ENCODE peak calls at places on chromosomes 1 and 21, in nine cellular contexts. One of them, this sample, is unnamed.

GRCh38 chr1:95116666-95117206 is 419 bp upstream of the TLCD4 start:
- DNase-seq in pons: peak
- DNase-seq in choroid plexus epithelial cell: peak
- DNase-seq in MG63: peak
- DNase-seq in central memory CD4-positive, alpha-beta T cell: peak
- DNase-seq in stimulated activated CD4-positive, alpha-beta T cell treated with anti-CD3 and anti-CD28 coated beads, Interleukin-15, amount 100 ng/mL, for 1 hour: no peak
- DNase-seq in skeletal muscle cell: no peak
- DNase-seq in astrocyte of the cerebellum: no peak
- DNase-seq in hypothalamus: peak
- DNase-seq in this sample: peak

GRCh38 chr1:38915352-38915948 is 26.2 kb downstream of the RHBDL2 start:
- DNase-seq in central memory CD4-positive, alpha-beta T cell: no peak
- DNase-seq in skeletal muscle cell: no peak
- DNase-seq in pons: no peak
- DNase-seq in choroid plexus epithelial cell: peak
- DNase-seq in astrocyte of the cerebellum: no peak
- DNase-seq in MG63: no peak
- DNase-seq in hypothalamus: no peak
- DNase-seq in stimulated activated CD4-positive, alpha-beta T cell treated with anti-CD3 and anti-CD28 coated beads, Interleukin-15, amount 100 ng/mL, for 1 hour: no peak
- DNase-seq in this sample: no peak

GRCh38 chr1:155463865-155464264 is 98.7 kb downstream of the ASH1L start:
- DNase-seq in MG63: peak
- DNase-seq in pons: no peak
- DNase-seq in hypothalamus: no peak
- DNase-seq in choroid plexus epithelial cell: peak
- DNase-seq in skeletal muscle cell: peak
- DNase-seq in central memory CD4-positive, alpha-beta T cell: no peak
- DNase-seq in stimulated activated CD4-positive, alpha-beta T cell treated with anti-CD3 and anti-CD28 coated beads, Interleukin-15, amount 100 ng/mL, for 1 hour: no peak
- DNase-seq in astrocyte of the cerebellum: peak
- DNase-seq in this sample: no peak

GRCh38 chr1:158901623-158902022 is 29.7 kb upstream of the PYHIN1 start:
- DNase-seq in hypothalamus: no peak
- DNase-seq in stimulated activated CD4-positive, alpha-beta T cell treated with anti-CD3 and anti-CD28 coated beads, Interleukin-15, amount 100 ng/mL, for 1 hour: no peak
- DNase-seq in central memory CD4-positive, alpha-beta T cell: no peak
- DNase-seq in skeletal muscle cell: no peak
- DNase-seq in MG63: no peak
- DNase-seq in choroid plexus epithelial cell: no peak
- DNase-seq in astrocyte of the cerebellum: no peak
- DNase-seq in pons: no peak
- DNase-seq in this sample: no peak

GRCh38 chr21:31530918-31531705 is 128.4 kb upstream of the SOD1 start:
- DNase-seq in pons: peak
- DNase-seq in MG63: no peak
- DNase-seq in choroid plexus epithelial cell: peak
- DNase-seq in skeletal muscle cell: no peak
- DNase-seq in astrocyte of the cerebellum: peak
- DNase-seq in central memory CD4-positive, alpha-beta T cell: no peak
- DNase-seq in stimulated activated CD4-positive, alpha-beta T cell treated with anti-CD3 and anti-CD28 coated beads, Interleukin-15, amount 100 ng/mL, for 1 hour: no peak
- DNase-seq in hypothalamus: no peak
- DNase-seq in this sample: no peak

GRCh38 chr1:111199881-111200801 is at the start of gene DENND2D:
- DNase-seq in astrocyte of the cerebellum: no peak
- DNase-seq in choroid plexus epithelial cell: no peak
- DNase-seq in pons: peak
- DNase-seq in central memory CD4-positive, alpha-beta T cell: peak
- DNase-seq in hypothalamus: peak
- DNase-seq in skeletal muscle cell: no peak
- DNase-seq in stimulated activated CD4-positive, alpha-beta T cell treated with anti-CD3 and anti-CD28 coated beads, Interleukin-15, amount 100 ng/mL, for 1 hour: no peak
- DNase-seq in MG63: no peak
- DNase-seq in this sample: no peak

GRCh38 chr1:9675393-9675792 is 23.9 kb downstream of the PIK3CD start:
- DNase-seq in pons: no peak
- DNase-seq in central memory CD4-positive, alpha-beta T cell: no peak
- DNase-seq in astrocyte of the cerebellum: no peak
- DNase-seq in stimulated activated CD4-positive, alpha-beta T cell treated with anti-CD3 and anti-CD28 coated beads, Interleukin-15, amount 100 ng/mL, for 1 hour: no peak
- DNase-seq in skeletal muscle cell: no peak
- DNase-seq in hypothalamus: no peak
- DNase-seq in MG63: no peak
- DNase-seq in choroid plexus epithelial cell: no peak
- DNase-seq in this sample: no peak

GRCh38 chr1:162681127-162681435 is 48.8 kb downstream of the DDR2 start:
- DNase-seq in MG63: no peak
- DNase-seq in stimulated activated CD4-positive, alpha-beta T cell treated with anti-CD3 and anti-CD28 coated beads, Interleukin-15, amount 100 ng/mL, for 1 hour: no peak
- DNase-seq in skeletal muscle cell: no peak
- DNase-seq in pons: no peak
- DNase-seq in choroid plexus epithelial cell: no peak
- DNase-seq in hypothalamus: no peak
- DNase-seq in astrocyte of the cerebellum: no peak
- DNase-seq in central memory CD4-positive, alpha-beta T cell: no peak
- DNase-seq in this sample: no peak

GRCh38 chr1:8122160-8122476 is 96.0 kb upstream of the ERRFI1 start:
- DNase-seq in pons: no peak
- DNase-seq in stimulated activated CD4-positive, alpha-beta T cell treated with anti-CD3 and anti-CD28 coated beads, Interleukin-15, amount 100 ng/mL, for 1 hour: no peak
- DNase-seq in central memory CD4-positive, alpha-beta T cell: no peak
- DNase-seq in choroid plexus epithelial cell: peak
- DNase-seq in hypothalamus: no peak
- DNase-seq in astrocyte of the cerebellum: no peak
- DNase-seq in MG63: no peak
- DNase-seq in skeletal muscle cell: no peak
- DNase-seq in this sample: no peak

GRCh38 chr1:29758764-29759499 is 522.6 kb downstream of the PTPRU start:
- DNase-seq in central memory CD4-positive, alpha-beta T cell: no peak
- DNase-seq in skeletal muscle cell: no peak
- DNase-seq in choroid plexus epithelial cell: no peak
- DNase-seq in pons: no peak
- DNase-seq in MG63: no peak
- DNase-seq in astrocyte of the cerebellum: no peak
- DNase-seq in stimulated activated CD4-positive, alpha-beta T cell treated with anti-CD3 and anti-CD28 coated beads, Interleukin-15, amount 100 ng/mL, for 1 hour: no peak
- DNase-seq in hypothalamus: no peak
- DNase-seq in this sample: no peak

GRCh38 chr1:225465793-225466517 is 38.1 kb upstream of the LBR start:
- DNase-seq in skeletal muscle cell: no peak
- DNase-seq in central memory CD4-positive, alpha-beta T cell: no peak
- DNase-seq in pons: no peak
- DNase-seq in stimulated activated CD4-positive, alpha-beta T cell treated with anti-CD3 and anti-CD28 coated beads, Interleukin-15, amount 100 ng/mL, for 1 hour: no peak
- DNase-seq in hypothalamus: no peak
- DNase-seq in choroid plexus epithelial cell: no peak
- DNase-seq in astrocyte of the cerebellum: no peak
- DNase-seq in MG63: no peak
- DNase-seq in this sample: no peak

GRCh38 chr1:230905733-230906132 is 37.4 kb upstream of the C1orf198 start:
- DNase-seq in hypothalamus: no peak
- DNase-seq in central memory CD4-positive, alpha-beta T cell: no peak
- DNase-seq in astrocyte of the cerebellum: peak
- DNase-seq in stimulated activated CD4-positive, alpha-beta T cell treated with anti-CD3 and anti-CD28 coated beads, Interleukin-15, amount 100 ng/mL, for 1 hour: no peak
- DNase-seq in pons: peak
- DNase-seq in choroid plexus epithelial cell: no peak
- DNase-seq in MG63: peak
- DNase-seq in skeletal muscle cell: no peak
- DNase-seq in this sample: no peak

GRCh38 chr1:246492611-246493245 is 14.4 kb downstream of the SMYD3 start:
- DNase-seq in skeletal muscle cell: peak
- DNase-seq in hypothalamus: peak
- DNase-seq in stimulated activated CD4-positive, alpha-beta T cell treated with anti-CD3 and anti-CD28 coated beads, Interleukin-15, amount 100 ng/mL, for 1 hour: no peak
- DNase-seq in choroid plexus epithelial cell: peak
- DNase-seq in central memory CD4-positive, alpha-beta T cell: no peak
- DNase-seq in astrocyte of the cerebellum: peak
- DNase-seq in MG63: peak
- DNase-seq in pons: peak
- DNase-seq in this sample: peak

GRCh38 chr21:43362928-43363314 is 64.0 kb downstream of the SIK1 start:
- DNase-seq in MG63: no peak
- DNase-seq in central memory CD4-positive, alpha-beta T cell: peak
- DNase-seq in astrocyte of the cerebellum: peak
- DNase-seq in skeletal muscle cell: no peak
- DNase-seq in stimulated activated CD4-positive, alpha-beta T cell treated with anti-CD3 and anti-CD28 coated beads, Interleukin-15, amount 100 ng/mL, for 1 hour: no peak
- DNase-seq in choroid plexus epithelial cell: no peak
- DNase-seq in pons: no peak
- DNase-seq in hypothalamus: no peak
- DNase-seq in this sample: no peak

GRCh38 chr1:205810448-205811157 is 2.4 kb downstream of the SLC41A1 start:
- DNase-seq in hypothalamus: no peak
- DNase-seq in central memory CD4-positive, alpha-beta T cell: no peak
- DNase-seq in MG63: no peak
- DNase-seq in pons: no peak
- DNase-seq in choroid plexus epithelial cell: peak
- DNase-seq in skeletal muscle cell: no peak
- DNase-seq in astrocyte of the cerebellum: no peak
- DNase-seq in stimulated activated CD4-positive, alpha-beta T cell treated with anti-CD3 and anti-CD28 coated beads, Interleukin-15, amount 100 ng/mL, for 1 hour: no peak
- DNase-seq in this sample: no peak

GRCh38 chr1:152398812-152399698 is 15.0 kb downstream of the CRNN start:
- DNase-seq in MG63: no peak
- DNase-seq in hypothalamus: no peak
- DNase-seq in central memory CD4-positive, alpha-beta T cell: peak
- DNase-seq in choroid plexus epithelial cell: peak
- DNase-seq in pons: no peak
- DNase-seq in stimulated activated CD4-positive, alpha-beta T cell treated with anti-CD3 and anti-CD28 coated beads, Interleukin-15, amount 100 ng/mL, for 1 hour: no peak
- DNase-seq in skeletal muscle cell: no peak
- DNase-seq in astrocyte of the cerebellum: no peak
- DNase-seq in this sample: no peak

GRCh38 chr1:113630340-113631327 is 128.7 kb downstream of the PHTF1 start:
- DNase-seq in stimulated activated CD4-positive, alpha-beta T cell treated with anti-CD3 and anti-CD28 coated beads, Interleukin-15, amount 100 ng/mL, for 1 hour: no peak
- DNase-seq in astrocyte of the cerebellum: no peak
- DNase-seq in choroid plexus epithelial cell: no peak
- DNase-seq in skeletal muscle cell: no peak
- DNase-seq in hypothalamus: no peak
- DNase-seq in pons: no peak
- DNase-seq in MG63: no peak
- DNase-seq in central memory CD4-positive, alpha-beta T cell: no peak
- DNase-seq in this sample: no peak

GRCh38 chr1:109959974-109960744 is 24.4 kb upstream of the AHCYL1 start:
- DNase-seq in central memory CD4-positive, alpha-beta T cell: no peak
- DNase-seq in astrocyte of the cerebellum: no peak
- DNase-seq in skeletal muscle cell: peak
- DNase-seq in MG63: peak
- DNase-seq in hypothalamus: no peak
- DNase-seq in pons: no peak
- DNase-seq in stimulated activated CD4-positive, alpha-beta T cell treated with anti-CD3 and anti-CD28 coated beads, Interleukin-15, amount 100 ng/mL, for 1 hour: no peak
- DNase-seq in choroid plexus epithelial cell: peak
- DNase-seq in this sample: no peak

GRCh38 chr1:221712198-221712684 is 29.6 kb downstream of the DUSP10 start:
- DNase-seq in choroid plexus epithelial cell: peak
- DNase-seq in stimulated activated CD4-positive, alpha-beta T cell treated with anti-CD3 and anti-CD28 coated beads, Interleukin-15, amount 100 ng/mL, for 1 hour: no peak
- DNase-seq in astrocyte of the cerebellum: peak
- DNase-seq in skeletal muscle cell: peak
- DNase-seq in pons: peak
- DNase-seq in MG63: peak
- DNase-seq in hypothalamus: no peak
- DNase-seq in central memory CD4-positive, alpha-beta T cell: peak
- DNase-seq in this sample: peak

GRCh38 chr1:111576547-111576946 is 43.0 kb upstream of the RAP1A start:
- DNase-seq in hypothalamus: no peak
- DNase-seq in skeletal muscle cell: no peak
- DNase-seq in astrocyte of the cerebellum: no peak
- DNase-seq in MG63: no peak
- DNase-seq in pons: no peak
- DNase-seq in central memory CD4-positive, alpha-beta T cell: no peak
- DNase-seq in stimulated activated CD4-positive, alpha-beta T cell treated with anti-CD3 and anti-CD28 coated beads, Interleukin-15, amount 100 ng/mL, for 1 hour: no peak
- DNase-seq in choroid plexus epithelial cell: no peak
- DNase-seq in this sample: no peak

GRCh38 chr1:59522925-59523505 is 226.1 kb downstream of the FGGY start:
- DNase-seq in MG63: no peak
- DNase-seq in central memory CD4-positive, alpha-beta T cell: no peak
- DNase-seq in stimulated activated CD4-positive, alpha-beta T cell treated with anti-CD3 and anti-CD28 coated beads, Interleukin-15, amount 100 ng/mL, for 1 hour: no peak
- DNase-seq in skeletal muscle cell: no peak
- DNase-seq in pons: peak
- DNase-seq in hypothalamus: no peak
- DNase-seq in astrocyte of the cerebellum: no peak
- DNase-seq in choroid plexus epithelial cell: peak
- DNase-seq in this sample: no peak

GRCh38 chr1:6969106-6969505 is 183.9 kb downstream of the CAMTA1 start:
- DNase-seq in skeletal muscle cell: no peak
- DNase-seq in choroid plexus epithelial cell: peak
- DNase-seq in astrocyte of the cerebellum: no peak
- DNase-seq in MG63: peak
- DNase-seq in central memory CD4-positive, alpha-beta T cell: no peak
- DNase-seq in stimulated activated CD4-positive, alpha-beta T cell treated with anti-CD3 and anti-CD28 coated beads, Interleukin-15, amount 100 ng/mL, for 1 hour: no peak
- DNase-seq in pons: no peak
- DNase-seq in hypothalamus: no peak
- DNase-seq in this sample: no peak

GRCh38 chr1:112267929-112268328 is 128.1 kb upstream of the CTTNBP2NL start:
- DNase-seq in choroid plexus epithelial cell: no peak
- DNase-seq in skeletal muscle cell: no peak
- DNase-seq in hypothalamus: no peak
- DNase-seq in MG63: peak
- DNase-seq in astrocyte of the cerebellum: no peak
- DNase-seq in pons: no peak
- DNase-seq in central memory CD4-positive, alpha-beta T cell: no peak
- DNase-seq in stimulated activated CD4-positive, alpha-beta T cell treated with anti-CD3 and anti-CD28 coated beads, Interleukin-15, amount 100 ng/mL, for 1 hour: no peak
- DNase-seq in this sample: no peak

GRCh38 chr1:231919900-231920299 is 293.3 kb downstream of the DISC1 start:
- DNase-seq in stimulated activated CD4-positive, alpha-beta T cell treated with anti-CD3 and anti-CD28 coated beads, Interleukin-15, amount 100 ng/mL, for 1 hour: no peak
- DNase-seq in MG63: no peak
- DNase-seq in choroid plexus epithelial cell: no peak
- DNase-seq in hypothalamus: no peak
- DNase-seq in skeletal muscle cell: no peak
- DNase-seq in pons: peak
- DNase-seq in astrocyte of the cerebellum: no peak
- DNase-seq in central memory CD4-positive, alpha-beta T cell: peak
- DNase-seq in this sample: no peak

GRCh38 chr1:190022709-190023108 is 455.0 kb downstream of the BRINP3 start:
- DNase-seq in central memory CD4-positive, alpha-beta T cell: no peak
- DNase-seq in astrocyte of the cerebellum: peak
- DNase-seq in choroid plexus epithelial cell: peak
- DNase-seq in MG63: no peak
- DNase-seq in hypothalamus: no peak
- DNase-seq in pons: no peak
- DNase-seq in skeletal muscle cell: peak
- DNase-seq in stimulated activated CD4-positive, alpha-beta T cell treated with anti-CD3 and anti-CD28 coated beads, Interleukin-15, amount 100 ng/mL, for 1 hour: no peak
- DNase-seq in this sample: no peak